ENCODE peak calls at places on chromosomes 12 and 14, in ten cellular contexts. Q, X, R, Y, P, W, I, D, E and Z are unnamed samples.

GRCh38 chr12:15979096-15980091 is 68.3 kb downstream of the DERA start:
- DNase-seq in Q (no peak), X (peak), R (peak), Y (no peak), P (no peak), W (no peak), I (no peak), D (no peak), E (no peak), Z (no peak)

GRCh38 chr12:12357697-12358476 is 1.0 kb downstream of the BORCS5 start:
- DNase-seq in Q (no peak), X (peak), R (no peak), Y (no peak), P (peak), W (no peak), I (no peak), D (peak), E (no peak), Z (no peak)

GRCh38 chr14:33897382-33897781 is 53.5 kb downstream of the EGLN3 start:
- DNase-seq in Q (no peak), X (no peak), R (no peak), Y (no peak), P (no peak), W (no peak), I (no peak), D (no peak), E (no peak), Z (no peak)

GRCh38 chr12:6345319-6346071 is 3.6 kb upstream of the TNFRSF1A start:
- DNase-seq in Q (no peak), X (peak), R (peak), Y (no peak), P (no peak), W (no peak), I (no peak), D (no peak), E (no peak), Z (no peak)

GRCh38 chr12:92469837-92470236 is 233.0 kb upstream of the PLEKHG7 start:
- DNase-seq in Q (no peak), X (peak), R (peak), Y (no peak), P (no peak), W (no peak), I (no peak), D (no peak), E (no peak), Z (no peak)

GRCh38 chr12:65269603-65270002 is 8.9 kb upstream of the MSRB3 start:
- DNase-seq in Q (no peak), X (peak), R (peak), Y (no peak), P (no peak), W (no peak), I (no peak), D (no peak), E (no peak), Z (no peak)

GRCh38 chr12:69886715-69887114 is 61.7 kb downstream of the MYRFL start:
- DNase-seq in Q (no peak), X (no peak), R (no peak), Y (no peak), P (no peak), W (no peak), I (no peak), D (no peak), E (no peak), Z (no peak)

GRCh38 chr12:110802489-110802888 is 44.3 kb upstream of the CCDC63 start:
- DNase-seq in Q (no peak), X (no peak), R (no peak), Y (no peak), P (no peak), W (no peak), I (no peak), D (no peak), E (no peak), Z (no peak)